ENCODE peak calls at places on chromosomes 6 and 20, in four cellular contexts. P is IMR-90, T is H1, W is H9. K is an unnamed sample.

GRCh38 chr20:61293951-61294350 is 41.9 kb downstream of the CDH4 start:
- DNase-seq in P (no peak), T (no peak), W (no peak), K (no peak)

GRCh38 chr20:57287901-57288300 is 21.5 kb upstream of the BMP7 start:
- DNase-seq in P (no peak), T (no peak), W (no peak), K (no peak)

GRCh38 chr6:158752613-158753012 is 66.6 kb downstream of the EZR start:
- DNase-seq in P (no peak), T (no peak), W (no peak), K (no peak)

GRCh38 chr20:44958276-44958675 is 1.9 kb downstream of the TOMM34 start:
- DNase-seq in P (no peak), T (no peak), W (no peak), K (no peak)

GRCh38 chr6:136511921-136512320 is 38.3 kb downstream of the MAP7 start:
- DNase-seq in P (no peak), T (no peak), W (no peak), K (no peak)

GRCh38 chr6:27601668-27602254 is 128.9 kb upstream of the ZNF184 start:
- DNase-seq in P (no peak), T (peak; percentile 65), W (peak; percentile 63), K (peak; percentile 93)

GRCh38 chr6:138278326-138278725 is 60.0 kb upstream of the PBOV1 start:
- DNase-seq in P (peak; percentile 2), T (peak; percentile 46), W (peak; percentile 49), K (peak; percentile 59)

GRCh38 chr6:19851273-19852089 is 14.3 kb downstream of the ID4 start:
- DNase-seq in P (peak; percentile 84), T (peak; percentile 49), W (peak; percentile 71), K (peak; percentile 92)

GRCh38 chr20:16485406-16485805 is 87.8 kb downstream of the KIF16B start:
- DNase-seq in P (peak; percentile 30), T (no peak), W (no peak), K (no peak)

GRCh38 chr6:129621252-129621651 is 88.7 kb downstream of the ARHGAP18 start:
- DNase-seq in P (no peak), T (peak; percentile 52), W (peak; percentile 37), K (peak; percentile 67)

GRCh38 chr6:70221025-70221714 is 81.7 kb downstream of the COL9A1 start:
- DNase-seq in P (peak; percentile 20), T (no peak), W (no peak), K (peak; percentile 44)

GRCh38 chr6:32192608-32193039 is at the start of gene GPSM3:
- DNase-seq in P (peak; percentile 36), T (no peak), W (peak; percentile 67), K (peak; percentile 89)

GRCh38 chr6:15826814-15827213 is 164.0 kb upstream of the DTNBP1 start:
- DNase-seq in P (no peak), T (no peak), W (no peak), K (no peak)

GRCh38 chr6:11328613-11329247 is 96.3 kb upstream of the NEDD9 start:
- DNase-seq in P (peak; percentile 80), T (no peak), W (no peak), K (no peak)

GRCh38 chr20:50226093-50226974 is 35.7 kb downstream of the CEBPB start:
- DNase-seq in P (peak; percentile 68), T (no peak), W (no peak), K (no peak)

GRCh38 chr6:2616796-2617195 is 133.9 kb downstream of the MYLK4 start:
- DNase-seq in P (no peak), T (no peak), W (no peak), K (no peak)

GRCh38 chr6:118980063-118980462 is 45.1 kb upstream of the MCM9 start:
- DNase-seq in P (peak; percentile 31), T (no peak), W (no peak), K (peak; percentile 13)

GRCh38 chr6:24848461-24848860 is 49.7 kb upstream of the ARMH2 start:
- DNase-seq in P (no peak), T (no peak), W (no peak), K (no peak)

GRCh38 chr20:51512645-51513044 is 29.9 kb downstream of the NFATC2 start:
- DNase-seq in P (no peak), T (no peak), W (no peak), K (no peak)

GRCh38 chr20:50054626-50055511 is 58.1 kb downstream of the UBE2V1 start:
- DNase-seq in P (peak; percentile 41), T (no peak), W (no peak), K (no peak)

GRCh38 chr20:32846852-32847251 is 11.9 kb upstream of the EFCAB8 start:
- DNase-seq in P (no peak), T (no peak), W (no peak), K (no peak)

GRCh38 chr6:117465691-117466090 is 16.8 kb upstream of the DCBLD1 start:
- DNase-seq in P (no peak), T (no peak), W (no peak), K (no peak)

GRCh38 chr20:2162125-2162822 is 60.6 kb downstream of the STK35 start:
- DNase-seq in P (peak; percentile 18), T (no peak), W (no peak), K (no peak)

GRCh38 chr6:151962246-151962846 is 154.9 kb downstream of the ESR1 start:
- DNase-seq in P (no peak), T (no peak), W (no peak), K (peak; percentile 8)

GRCh38 chr20:16864069-16864468 is 115.9 kb downstream of the OTOR start:
- DNase-seq in P (peak; percentile 20), T (no peak), W (no peak), K (no peak)

GRCh38 chr20:24968278-24968677 is 19.2 kb downstream of the CST7 start:
- DNase-seq in P (no peak), T (no peak), W (peak; percentile 10), K (no peak)

GRCh38 chr6:134145786-134146185 is 93.4 kb upstream of the SLC2A12 start:
- DNase-seq in P (peak; percentile 75), T (no peak), W (no peak), K (peak; percentile 23)

GRCh38 chr6:69936674-69937363 is 70.5 kb downstream of the COL19A1 start:
- DNase-seq in P (no peak), T (no peak), W (no peak), K (peak; percentile 6)

GRCh38 chr6:16505711-16506362 is 255.4 kb downstream of the ATXN1 start:
- DNase-seq in P (peak; percentile 78), T (no peak), W (no peak), K (no peak)

GRCh38 chr6:22108199-22108598 is 188.6 kb downstream of the PRL start:
- DNase-seq in P (no peak), T (no peak), W (no peak), K (no peak)

GRCh38 chr6:5855787-5856186 is 150.9 kb downstream of the NRN1 start:
- DNase-seq in P (no peak), T (no peak), W (no peak), K (no peak)

GRCh38 chr6:106511274-106512047 is 117.8 kb downstream of the RTN4IP1 start:
- DNase-seq in P (no peak), T (peak; percentile 62), W (peak; percentile 58), K (peak; percentile 50)

GRCh38 chr6:18469486-18469885 is 82.3 kb downstream of the RNF144B start:
- DNase-seq in P (no peak), T (no peak), W (no peak), K (no peak)

GRCh38 chr6:111361648-111362047 is 121.4 kb downstream of the REV3L start:
- DNase-seq in P (peak; percentile 43), T (no peak), W (peak; percentile 48), K (peak; percentile 76)

GRCh38 chr6:85353012-85353411 is 96.9 kb upstream of the NT5E start:
- DNase-seq in P (no peak), T (no peak), W (no peak), K (no peak)

GRCh38 chr6:148183776-148184175 is 158.9 kb upstream of the SASH1 start:
- DNase-seq in P (no peak), T (no peak), W (no peak), K (no peak)

GRCh38 chr20:20795721-20796120 is 83.3 kb upstream of the RALGAPA2 start:
- DNase-seq in P (no peak), T (no peak), W (no peak), K (no peak)

GRCh38 chr6:76230711-76231110 is 158.2 kb upstream of the IMPG1 start:
- DNase-seq in P (no peak), T (no peak), W (peak; percentile 63), K (peak; percentile 86)

GRCh38 chr6:50716887-50717509 is 3.7 kb downstream of the TFAP2D start:
- DNase-seq in P (no peak), T (no peak), W (no peak), K (no peak)

GRCh38 chr6:41515995-41516394 is 30.2 kb upstream of the FOXP4 start:
- DNase-seq in P (no peak), T (no peak), W (no peak), K (no peak)

GRCh38 chr6:41517473-41517872 is 28.7 kb upstream of the FOXP4 start:
- DNase-seq in P (no peak), T (no peak), W (no peak), K (no peak)

GRCh38 chr6:41519748-41520699 is 26.2 kb upstream of the FOXP4 start:
- DNase-seq in P (no peak), T (no peak), W (no peak), K (peak; percentile 27)

GRCh38 chr6:41519305-41519747 is 26.9 kb upstream of the FOXP4 start:
- DNase-seq in P (no peak), T (no peak), W (no peak), K (no peak)

GRCh38 chr6:41518118-41518517 is 28.1 kb upstream of the FOXP4 start:
- DNase-seq in P (no peak), T (no peak), W (peak; percentile 70), K (peak; percentile 36)
- H4K5ac ChIP-seq in P (no peak overlapping the region), T (no peak overlapping the region), W (no peak overlapping the region), K (no peak overlapping the region)

DNA sequence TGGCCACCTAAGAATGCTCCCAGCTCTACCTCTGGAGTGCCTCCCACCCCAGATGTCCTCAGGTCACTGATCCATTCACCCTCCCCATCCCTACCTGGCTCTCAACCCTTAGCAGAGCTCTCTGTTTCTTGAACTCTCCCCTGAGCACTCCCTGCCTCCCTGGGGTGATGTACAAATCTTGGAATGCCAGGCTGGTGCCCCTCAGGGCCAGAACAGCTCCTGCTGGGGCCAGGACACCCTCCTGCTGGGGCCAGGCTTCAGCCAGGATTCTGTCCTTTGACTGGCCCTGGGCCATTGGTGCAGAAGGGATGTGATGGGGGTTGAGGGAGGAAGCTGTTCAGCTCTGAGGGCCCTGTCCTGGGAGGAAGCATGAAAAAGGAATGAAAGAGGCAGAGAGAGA is 30.0 kb downstream of the MYT1 start:
- DNase-seq in P (no peak), T (no peak), W (no peak), K (peak; percentile 11)
- H4K5ac ChIP-seq in P (no peak overlapping the region), T (no peak overlapping the region), W (no peak overlapping the region), K (no peak overlapping the region)

GRCh38 chr6:170584181-170584953 is at the start of gene PDCD2:
- DNase-seq in P (peak; percentile 88), T (peak; percentile 89), W (peak; percentile 94), K (peak; percentile 97)
- H4K5ac ChIP-seq in P (peak within 1 kb of the TSS; percentile 47), T (peak within 1 kb of the TSS; percentile 70), W (no peak within 1 kb of the TSS), K (no peak within 1 kb of the TSS)

DNA sequence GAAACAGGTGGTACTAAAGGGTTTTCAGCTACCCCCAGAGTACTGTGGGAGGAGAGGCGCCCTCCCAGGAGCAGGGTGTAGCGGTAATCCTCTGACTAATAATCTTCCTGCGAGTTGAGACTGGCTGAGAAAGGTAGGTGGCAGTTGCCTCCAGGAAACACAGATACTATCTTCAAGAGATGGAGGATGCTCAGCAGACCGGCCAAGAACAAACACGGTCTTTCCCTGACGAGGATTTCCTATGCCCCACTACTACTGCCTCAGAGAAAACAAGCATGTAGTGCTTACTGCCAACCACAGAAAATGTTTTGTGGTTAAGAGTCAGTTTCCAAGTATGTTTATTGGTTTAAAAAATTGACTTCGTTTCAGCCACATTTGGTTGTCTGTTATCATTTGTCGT is 26.8 kb downstream of the C6orf89 start:
- DNase-seq in P (peak; percentile 89), T (no peak), W (no peak), K (no peak)
- H4K5ac ChIP-seq in P (no peak overlapping the region), T (no peak overlapping the region), W (no peak overlapping the region), K (no peak overlapping the region)